ENCODE peak calls at places on chromosomes 12 and 14, in five cellular contexts. One of them, this sample, is unnamed.

GRCh38 chr12:131894981-131895639 is 688 bp downstream of the ULK1 start:
- DNase-seq in GM23248: peak; percentile 38
- DNase-seq in MM.1S: no peak
- DNase-seq in astrocyte: no peak
- DNase-seq in H9: peak; percentile 43
- DNase-seq in this sample: peak; percentile 79

GRCh38 chr14:73427516-73428264 is 30.7 kb downstream of the NUMB start:
- DNase-seq in H9: no peak
- DNase-seq in MM.1S: no peak
- DNase-seq in GM23248: no peak
- DNase-seq in astrocyte: no peak
- DNase-seq in this sample: no peak

GRCh38 chr14:34081126-34081575 is 130.3 kb upstream of the EGLN3 start:
- DNase-seq in GM23248: peak; percentile 49
- DNase-seq in MM.1S: no peak
- DNase-seq in astrocyte: peak; percentile 85
- DNase-seq in H9: no peak
- DNase-seq in this sample: no peak

GRCh38 chr12:89138048-89138852 is 214.1 kb downstream of the DUSP6 start:
- DNase-seq in GM23248: peak; percentile 76
- DNase-seq in MM.1S: no peak
- DNase-seq in astrocyte: peak; percentile 45
- DNase-seq in H9: no peak
- DNase-seq in this sample: no peak

GRCh38 chr12:59055204-59055839 is 135.0 kb upstream of the LRIG3 start:
- DNase-seq in MM.1S: peak; percentile 36
- DNase-seq in GM23248: peak; percentile 81
- DNase-seq in astrocyte: peak; percentile 69
- DNase-seq in H9: no peak
- DNase-seq in this sample: no peak

GRCh38 chr14:94295360-94296180 is 2.5 kb upstream of the SERPINA10 start:
- DNase-seq in MM.1S: no peak
- DNase-seq in H9: no peak
- DNase-seq in GM23248: no peak
- DNase-seq in astrocyte: no peak
- DNase-seq in this sample: no peak

GRCh38 chr14:100076133-100076532 is 10.9 kb downstream of the EVL start:
- DNase-seq in MM.1S: no peak
- DNase-seq in astrocyte: no peak
- DNase-seq in H9: peak; percentile 81
- DNase-seq in GM23248: peak; percentile 51
- DNase-seq in this sample: peak; percentile 89

GRCh38 chr12:58202933-58203713 is 261.8 kb downstream of the ATP23 start:
- DNase-seq in GM23248: no peak
- DNase-seq in H9: no peak
- DNase-seq in astrocyte: no peak
- DNase-seq in MM.1S: no peak
- DNase-seq in this sample: no peak

GRCh38 chr12:15982471-15982870 is 71.3 kb downstream of the DERA start:
- DNase-seq in MM.1S: no peak
- DNase-seq in H9: no peak
- DNase-seq in GM23248: peak; percentile 74
- DNase-seq in astrocyte: peak; percentile 56
- DNase-seq in this sample: no peak

GRCh38 chr12:102216086-102216691 is 18.6 kb upstream of the PMCH start:
- DNase-seq in GM23248: peak; percentile 59
- DNase-seq in astrocyte: peak; percentile 61
- DNase-seq in MM.1S: no peak
- DNase-seq in H9: no peak
- DNase-seq in this sample: no peak

GRCh38 chr14:77458249-77458950 is 507 bp downstream of the AHSA1 start:
- DNase-seq in H9: peak; percentile 45
- DNase-seq in GM23248: peak; percentile 76
- DNase-seq in astrocyte: peak; percentile 23
- DNase-seq in MM.1S: peak; percentile 23
- DNase-seq in this sample: peak; percentile 81

GRCh38 chr12:116164263-116164817 is 113.2 kb downstream of the MED13L start:
- DNase-seq in H9: no peak
- DNase-seq in GM23248: peak; percentile 54
- DNase-seq in astrocyte: peak; percentile 42
- DNase-seq in MM.1S: no peak
- DNase-seq in this sample: no peak

GRCh38 chr12:3752096-3752709 is 706 bp downstream of the CRACR2A start:
- DNase-seq in MM.1S: peak; percentile 77
- DNase-seq in GM23248: peak; percentile 46
- DNase-seq in astrocyte: no peak
- DNase-seq in H9: peak; percentile 29
- DNase-seq in this sample: peak; percentile 45

GRCh38 chr12:1350934-1351240 is 243.5 kb downstream of the FBXL14 start:
- DNase-seq in H9: no peak
- DNase-seq in astrocyte: no peak
- DNase-seq in GM23248: peak; percentile 11
- DNase-seq in MM.1S: no peak
- DNase-seq in this sample: no peak

GRCh38 chr14:68293404-68293803 is 473.8 kb downstream of the RAD51B start:
- DNase-seq in MM.1S: no peak
- DNase-seq in astrocyte: no peak
- DNase-seq in GM23248: no peak
- DNase-seq in H9: no peak
- DNase-seq in this sample: no peak

GRCh38 chr14:90839889-90840266 is 23.6 kb upstream of the TTC7B start:
- DNase-seq in MM.1S: no peak
- DNase-seq in H9: no peak
- DNase-seq in astrocyte: no peak
- DNase-seq in GM23248: no peak
- DNase-seq in this sample: no peak

GRCh38 chr12:78864483-78865296 is at the start of gene SYT1:
- DNase-seq in MM.1S: peak; percentile 74
- DNase-seq in H9: peak; percentile 98
- DNase-seq in astrocyte: peak; percentile 87
- DNase-seq in GM23248: peak; percentile 89
- DNase-seq in this sample: peak; percentile 98

GRCh38 chr14:29806124-29806517 is 121.5 kb downstream of the PRKD1 start:
- DNase-seq in H9: no peak
- DNase-seq in astrocyte: no peak
- DNase-seq in GM23248: no peak
- DNase-seq in MM.1S: no peak
- DNase-seq in this sample: no peak

GRCh38 chr12:80183939-80184338 is 84.6 kb downstream of the OTOGL start:
- DNase-seq in astrocyte: no peak
- DNase-seq in MM.1S: no peak
- DNase-seq in H9: no peak
- DNase-seq in GM23248: peak; percentile 68
- DNase-seq in this sample: no peak

GRCh38 chr12:102051431-102051965 is 10.3 kb downstream of the WASHC3 start:
- DNase-seq in GM23248: no peak
- DNase-seq in H9: no peak
- DNase-seq in astrocyte: no peak
- DNase-seq in MM.1S: no peak
- DNase-seq in this sample: no peak

GRCh38 chr12:50824914-50825313 is 17.8 kb upstream of the TMPRSS12 start:
- DNase-seq in MM.1S: no peak
- DNase-seq in GM23248: peak; percentile 23
- DNase-seq in astrocyte: no peak
- DNase-seq in H9: no peak
- DNase-seq in this sample: no peak

GRCh38 chr12:120984351-120984898 is 6.1 kb downstream of the HNF1A start:
- DNase-seq in GM23248: no peak
- DNase-seq in astrocyte: no peak
- DNase-seq in MM.1S: no peak
- DNase-seq in H9: no peak
- DNase-seq in this sample: no peak

GRCh38 chr12:52327830-52328500 is 6.8 kb upstream of the KRT83 start:
- DNase-seq in GM23248: no peak
- DNase-seq in astrocyte: no peak
- DNase-seq in MM.1S: no peak
- DNase-seq in H9: no peak
- DNase-seq in this sample: no peak

GRCh38 chr14:70451874-70452273 is at the start of gene ADAM21:
- DNase-seq in GM23248: no peak
- DNase-seq in H9: no peak
- DNase-seq in astrocyte: no peak
- DNase-seq in MM.1S: no peak
- DNase-seq in this sample: no peak

GRCh38 chr12:65168606-65169310 is 625 bp upstream of the LEMD3 start:
- DNase-seq in GM23248: peak; percentile 37
- DNase-seq in H9: no peak
- DNase-seq in astrocyte: no peak
- DNase-seq in MM.1S: peak; percentile 65
- DNase-seq in this sample: no peak

GRCh38 chr14:71437870-71438269 is 494.4 kb upstream of the RGS6 start:
- DNase-seq in H9: no peak
- DNase-seq in astrocyte: peak; percentile 14
- DNase-seq in MM.1S: no peak
- DNase-seq in GM23248: no peak
- DNase-seq in this sample: no peak

GRCh38 chr12:30753233-30753632 is 1.5 kb downstream of the CAPRIN2 start:
- DNase-seq in H9: peak; percentile 59
- DNase-seq in astrocyte: peak; percentile 37
- DNase-seq in GM23248: peak; percentile 67
- DNase-seq in MM.1S: peak; percentile 51
- DNase-seq in this sample: peak; percentile 84

GRCh38 chr12:55060970-55061543 is 41.3 kb downstream of the NEUROD4 start:
- DNase-seq in MM.1S: no peak
- DNase-seq in H9: no peak
- DNase-seq in GM23248: no peak
- DNase-seq in astrocyte: no peak
- DNase-seq in this sample: peak; percentile 57

GRCh38 chr12:120514002-120514401 is 15.0 kb downstream of the COQ5 start:
- DNase-seq in astrocyte: no peak
- DNase-seq in GM23248: no peak
- DNase-seq in MM.1S: no peak
- DNase-seq in H9: no peak
- DNase-seq in this sample: no peak

GRCh38 chr12:88185988-88186387 is 43.9 kb downstream of the TMTC3 start:
- DNase-seq in GM23248: peak; percentile 86
- DNase-seq in H9: no peak
- DNase-seq in astrocyte: peak; percentile 73
- DNase-seq in MM.1S: no peak
- DNase-seq in this sample: no peak

GRCh38 chr12:111384596-111384995 is 15.7 kb upstream of the PHETA1 start:
- DNase-seq in H9: no peak
- DNase-seq in MM.1S: no peak
- DNase-seq in astrocyte: no peak
- DNase-seq in GM23248: no peak
- DNase-seq in this sample: no peak

GRCh38 chr12:450438-450837 is 9.3 kb upstream of the B4GALNT3 start:
- DNase-seq in GM23248: no peak
- DNase-seq in MM.1S: no peak
- DNase-seq in H9: no peak
- DNase-seq in astrocyte: no peak
- DNase-seq in this sample: no peak

GRCh38 chr14:71758198-71758955 is 173.9 kb upstream of the RGS6 start:
- DNase-seq in H9: no peak
- DNase-seq in astrocyte: no peak
- DNase-seq in GM23248: no peak
- DNase-seq in MM.1S: no peak
- DNase-seq in this sample: no peak

GRCh38 chr14:41055589-41055988 is 551.1 kb upstream of the LRFN5 start:
- DNase-seq in GM23248: no peak
- DNase-seq in astrocyte: no peak
- DNase-seq in H9: no peak
- DNase-seq in MM.1S: no peak
- DNase-seq in this sample: no peak

GRCh38 chr14:77498984-77499527 is 440 bp upstream of the ISM2 start:
- DNase-seq in H9: peak; percentile 50
- DNase-seq in astrocyte: no peak
- DNase-seq in GM23248: peak; percentile 32
- DNase-seq in MM.1S: no peak
- DNase-seq in this sample: peak; percentile 83

GRCh38 chr12:92717202-92717601 is 14.4 kb downstream of the PLEKHG7 start:
- DNase-seq in H9: peak; percentile 39
- DNase-seq in GM23248: peak; percentile 55
- DNase-seq in MM.1S: no peak
- DNase-seq in astrocyte: peak; percentile 2
- DNase-seq in this sample: peak; percentile 76

GRCh38 chr14:68704736-68705720 is 87.8 kb downstream of the ZFP36L1 start:
- DNase-seq in MM.1S: no peak
- DNase-seq in GM23248: peak; percentile 92
- DNase-seq in astrocyte: peak; percentile 60
- DNase-seq in H9: no peak
- DNase-seq in this sample: peak; percentile 48

GRCh38 chr14:103109789-103110415 is 13.4 kb upstream of the TNFAIP2 start:
- DNase-seq in MM.1S: no peak
- DNase-seq in GM23248: no peak
- DNase-seq in astrocyte: peak; percentile 76
- DNase-seq in H9: peak; percentile 79
- DNase-seq in this sample: peak; percentile 89
- H3K27ac ChIP-seq in MM.1S: no peak overlapping the region
- H3K27ac ChIP-seq in GM23248: no peak overlapping the region
- H3K27ac ChIP-seq in astrocyte: peak overlapping the region; percentile 71
- H3K27ac ChIP-seq in H9: no peak overlapping the region
- H3K27ac ChIP-seq in this sample: no peak overlapping the region

GRCh38 chr14:51872396-51872795 is 12.0 kb downstream of the GNG2 start:
- DNase-seq in H9: no peak
- DNase-seq in astrocyte: no peak
- DNase-seq in MM.1S: no peak
- DNase-seq in GM23248: no peak
- DNase-seq in this sample: no peak
- H3K9ac ChIP-seq in H9: no peak overlapping the region
- H3K9ac ChIP-seq in astrocyte: peak overlapping the region; percentile 13
- H3K9ac ChIP-seq in MM.1S: no peak overlapping the region
- H3K9ac ChIP-seq in GM23248: peak overlapping the region; percentile 51
- H3K9ac ChIP-seq in this sample: no peak overlapping the region

DNA sequence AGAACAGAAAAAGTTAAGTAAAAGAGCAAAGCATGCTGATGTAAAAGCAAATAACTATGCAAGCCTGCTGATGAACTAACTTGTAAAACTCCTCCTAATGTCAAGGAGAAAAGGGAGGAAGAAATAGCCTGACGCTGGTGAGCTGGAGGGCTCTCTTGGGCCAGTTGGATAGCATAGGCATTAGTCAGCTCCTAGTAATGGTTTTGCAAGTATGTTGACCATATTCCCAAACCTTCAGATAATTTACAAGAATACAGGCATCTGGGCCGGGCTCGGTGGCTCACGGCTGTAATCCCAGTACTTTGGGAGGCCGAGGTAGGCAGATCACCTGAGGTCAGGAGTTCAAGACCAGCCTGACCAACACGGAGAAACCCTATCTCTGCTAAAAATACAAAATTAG is 871.4 kb downstream of the C12orf50 start:
- DNase-seq in astrocyte: peak; percentile 98
- DNase-seq in MM.1S: no peak
- DNase-seq in GM23248: peak; percentile 94
- DNase-seq in H9: no peak
- DNase-seq in this sample: peak; percentile 57
- H3K9me3 ChIP-seq in astrocyte: no peaks in the 10 kb centered on the region
- H3K9me3 ChIP-seq in MM.1S: no peaks in the 10 kb centered on the region
- H3K9me3 ChIP-seq in GM23248: no peaks in the 10 kb centered on the region
- H3K9me3 ChIP-seq in H9: no peaks in the 10 kb centered on the region
- H3K9me3 ChIP-seq in this sample: no peaks in the 10 kb centered on the region

GRCh38 chr12:5081016-5081415 is 37.3 kb downstream of the KCNA5 start:
- DNase-seq in MM.1S: no peak
- DNase-seq in H9: peak; percentile 90
- DNase-seq in GM23248: no peak
- DNase-seq in astrocyte: no peak
- DNase-seq in this sample: peak; percentile 85
- H3K27ac ChIP-seq in MM.1S: no peak overlapping the region
- H3K27ac ChIP-seq in H9: no peak overlapping the region
- H3K27ac ChIP-seq in GM23248: no peak overlapping the region
- H3K27ac ChIP-seq in astrocyte: no peak overlapping the region
- H3K27ac ChIP-seq in this sample: no peak overlapping the region

This sample was measured in endodermal cell.